ENCODE peak calls at places on chromosomes 13 and 19, in eight cellular contexts. H, Y, D, K, W, F, M and C are unnamed samples.

GRCh38 chr13:20969182-20969581 is 66.6 kb upstream of the XPO4 start:
- DNase-seq in H (no peak), Y (no peak), D (no peak), K (no peak), W (peak), F (no peak), M (no peak), C (no peak)

GRCh38 chr13:49641810-49642291 is 13.5 kb downstream of the ARL11 start:
- DNase-seq in H (no peak), Y (no peak), D (no peak), K (no peak), W (peak), F (no peak), M (no peak), C (no peak)

GRCh38 chr19:30738047-30738446 is 365.9 kb downstream of the ZNF536 start:
- DNase-seq in H (no peak), Y (no peak), D (no peak), K (no peak), W (no peak), F (no peak), M (no peak), C (no peak)

GRCh38 chr13:71879129-71879535 is 12.1 kb upstream of the DACH1 start:
- DNase-seq in H (peak), Y (no peak), D (peak), K (peak), W (no peak), F (peak), M (peak), C (no peak)

GRCh38 chr13:100707818-100708740 is 33.5 kb upstream of the TMTC4 start:
- DNase-seq in H (no peak), Y (no peak), D (no peak), K (no peak), W (no peak), F (no peak), M (no peak), C (no peak)

GRCh38 chr19:866769-867300 is 7.4 kb downstream of the CFD start:
- DNase-seq in H (no peak), Y (no peak), D (peak), K (no peak), W (no peak), F (no peak), M (no peak), C (no peak)

GRCh38 chr13:94384217-94384905 is 95.1 kb downstream of the DCT start:
- DNase-seq in H (no peak), Y (no peak), D (no peak), K (no peak), W (no peak), F (no peak), M (no peak), C (no peak)

GRCh38 chr19:30374791-30375650 is 2.8 kb downstream of the ZNF536 start:
- DNase-seq in H (no peak), Y (no peak), D (peak), K (peak), W (no peak), F (peak), M (no peak), C (no peak)

GRCh38 chr19:3543150-3544053 is 4.4 kb downstream of the TEKTIP1 start:
- DNase-seq in H (no peak), Y (no peak), D (no peak), K (no peak), W (no peak), F (no peak), M (no peak), C (no peak)

GRCh38 chr19:33413868-33414666 is 40.6 kb downstream of the CEBPG start:
- DNase-seq in H (peak), Y (no peak), D (no peak), K (no peak), W (no peak), F (no peak), M (no peak), C (no peak)

GRCh38 chr19:35644987-35645679 is 3.0 kb upstream of the COX6B1 start:
- DNase-seq in H (peak), Y (peak), D (peak), K (peak), W (peak), F (peak), M (peak), C (peak)

GRCh38 chr13:20160346-20161274 is at the start of gene GJA3:
- DNase-seq in H (peak), Y (no peak), D (peak), K (peak), W (peak), F (peak), M (peak), C (no peak)

GRCh38 chr19:18292460-18292809 is 11.0 kb upstream of the JUND start:
- DNase-seq in H (no peak), Y (no peak), D (peak), K (peak), W (no peak), F (no peak), M (no peak), C (no peak)

GRCh38 chr13:20822406-20822805 is 48.6 kb upstream of the EEF1AKMT1 start:
- DNase-seq in H (no peak), Y (no peak), D (no peak), K (no peak), W (no peak), F (no peak), M (no peak), C (no peak)

GRCh38 chr19:13978306-13978705 is 26.0 kb downstream of the DCAF15 start:
- DNase-seq in H (no peak), Y (no peak), D (peak), K (peak), W (no peak), F (no peak), M (no peak), C (peak)

GRCh38 chr19:7907122-7907521 is 3.4 kb downstream of the MAP2K7 start:
- DNase-seq in H (no peak), Y (no peak), D (no peak), K (no peak), W (no peak), F (no peak), M (no peak), C (no peak)

GRCh38 chr13:71240906-71241305 is 626.1 kb downstream of the DACH1 start:
- DNase-seq in H (peak), Y (no peak), D (peak), K (no peak), W (no peak), F (no peak), M (peak), C (no peak)